ENCODE peak calls at places on chromosomes 12 and 14, in six cellular contexts. One of them, this sample, is unnamed.

GRCh38 chr14:75650253-75651058 is 10.2 kb downstream of the ERG28 start:
- DNase-seq in hypothalamus: no peak
- DNase-seq in M059J: no peak
- DNase-seq in kidney tubule cell: peak
- DNase-seq in endothelial cell: no peak
- DNase-seq in EL: no peak
- DNase-seq in this sample: no peak

GRCh38 chr12:48045965-48046364 is 41.7 kb upstream of the COL2A1 start:
- DNase-seq in M059J: no peak
- DNase-seq in endothelial cell: no peak
- DNase-seq in EL: no peak
- DNase-seq in kidney tubule cell: no peak
- DNase-seq in hypothalamus: no peak
- DNase-seq in this sample: no peak

GRCh38 chr12:8648598-8649205 is 13.9 kb downstream of the MFAP5 start:
- DNase-seq in endothelial cell: no peak
- DNase-seq in EL: no peak
- DNase-seq in M059J: no peak
- DNase-seq in kidney tubule cell: no peak
- DNase-seq in hypothalamus: no peak
- DNase-seq in this sample: no peak

GRCh38 chr12:109440851-109441490 is 36.1 kb downstream of the KCTD10 start:
- DNase-seq in kidney tubule cell: no peak
- DNase-seq in EL: no peak
- DNase-seq in M059J: no peak
- DNase-seq in hypothalamus: no peak
- DNase-seq in endothelial cell: no peak
- DNase-seq in this sample: no peak

GRCh38 chr12:98440165-98440581 is 75.2 kb upstream of the TMPO start:
- DNase-seq in M059J: peak
- DNase-seq in EL: peak
- DNase-seq in endothelial cell: peak
- DNase-seq in hypothalamus: no peak
- DNase-seq in kidney tubule cell: no peak
- DNase-seq in this sample: no peak

GRCh38 chr14:63853831-63854293 is 1.1 kb downstream of the SYNE2 start:
- DNase-seq in EL: peak
- DNase-seq in endothelial cell: peak
- DNase-seq in kidney tubule cell: peak
- DNase-seq in hypothalamus: no peak
- DNase-seq in M059J: peak
- DNase-seq in this sample: peak

GRCh38 chr14:81219821-81220487 is 805 bp downstream of the GTF2A1 start:
- DNase-seq in endothelial cell: peak
- DNase-seq in hypothalamus: no peak
- DNase-seq in EL: no peak
- DNase-seq in kidney tubule cell: peak
- DNase-seq in M059J: peak
- DNase-seq in this sample: peak

GRCh38 chr14:69321601-69322330 is 61.8 kb downstream of the GALNT16 start:
- DNase-seq in EL: no peak
- DNase-seq in kidney tubule cell: no peak
- DNase-seq in endothelial cell: no peak
- DNase-seq in hypothalamus: no peak
- DNase-seq in M059J: no peak
- DNase-seq in this sample: no peak

GRCh38 chr12:119666226-119666808 is 1.6 kb upstream of the PRKAB1 start:
- DNase-seq in kidney tubule cell: no peak
- DNase-seq in EL: no peak
- DNase-seq in M059J: no peak
- DNase-seq in endothelial cell: no peak
- DNase-seq in hypothalamus: no peak
- DNase-seq in this sample: no peak

GRCh38 chr14:73143003-73143402 is 6.7 kb downstream of the PSEN1 start:
- DNase-seq in hypothalamus: peak
- DNase-seq in kidney tubule cell: no peak
- DNase-seq in M059J: no peak
- DNase-seq in endothelial cell: no peak
- DNase-seq in EL: no peak
- DNase-seq in this sample: no peak

GRCh38 chr14:93981874-93982683 is 5.7 kb upstream of the ASB2 start:
- DNase-seq in M059J: no peak
- DNase-seq in hypothalamus: no peak
- DNase-seq in EL: no peak
- DNase-seq in kidney tubule cell: no peak
- DNase-seq in endothelial cell: no peak
- DNase-seq in this sample: no peak

GRCh38 chr12:7602287-7602686 is 63.4 kb downstream of the APOBEC1 start:
- DNase-seq in M059J: peak
- DNase-seq in endothelial cell: no peak
- DNase-seq in EL: peak
- DNase-seq in hypothalamus: no peak
- DNase-seq in kidney tubule cell: peak
- DNase-seq in this sample: no peak

GRCh38 chr12:5309654-5310053 is 122.3 kb upstream of the NTF3 start:
- DNase-seq in kidney tubule cell: peak
- DNase-seq in endothelial cell: no peak
- DNase-seq in hypothalamus: no peak
- DNase-seq in M059J: no peak
- DNase-seq in EL: no peak
- DNase-seq in this sample: no peak

GRCh38 chr12:77914089-77914488 is 83.4 kb downstream of the NAV3 start:
- DNase-seq in endothelial cell: no peak
- DNase-seq in M059J: no peak
- DNase-seq in hypothalamus: no peak
- DNase-seq in EL: no peak
- DNase-seq in kidney tubule cell: no peak
- DNase-seq in this sample: no peak

GRCh38 chr14:102908766-102909455 is 13.6 kb upstream of the AMN start:
- DNase-seq in M059J: no peak
- DNase-seq in endothelial cell: no peak
- DNase-seq in hypothalamus: no peak
- DNase-seq in EL: no peak
- DNase-seq in kidney tubule cell: no peak
- DNase-seq in this sample: no peak

GRCh38 chr12:115101518-115101917 is 417.5 kb upstream of the TBX3 start:
- DNase-seq in EL: no peak
- DNase-seq in M059J: no peak
- DNase-seq in hypothalamus: no peak
- DNase-seq in endothelial cell: no peak
- DNase-seq in kidney tubule cell: no peak
- DNase-seq in this sample: no peak

GRCh38 chr14:92897922-92898599 is 24.9 kb upstream of the CHGA start:
- DNase-seq in endothelial cell: no peak
- DNase-seq in hypothalamus: no peak
- DNase-seq in kidney tubule cell: no peak
- DNase-seq in EL: no peak
- DNase-seq in M059J: no peak
- DNase-seq in this sample: no peak

GRCh38 chr12:7994731-7995205 is 37.7 kb upstream of the FOXJ2 start:
- DNase-seq in hypothalamus: no peak
- DNase-seq in endothelial cell: no peak
- DNase-seq in M059J: peak
- DNase-seq in kidney tubule cell: peak
- DNase-seq in EL: peak
- DNase-seq in this sample: no peak

This sample was measured in nephron progenitor cell.